ENCODE peak calls at places on chromosomes 1 and 21, in six cellular contexts. X is ovary, N is PC-3, G is left ventricle myocardium inferior, M is neuronal stem cell, P is body of pancreas. H is an unnamed sample. For H3K4me1, the result is how much of the 10 kb centered on the place peaks cover.

GRCh38 chr1:38046333-38046883 is at the start of gene POU3F1:
- DNase-seq in X (peak), N (no peak), G (no peak), M (no peak), P (no peak), H (no peak)

GRCh38 chr1:65505547-65506325 is 85.3 kb downstream of the LEPR start:
- DNase-seq in X (peak), N (no peak), G (no peak), M (no peak), P (no peak), H (no peak)

GRCh38 chr21:25855591-25855990 is 120.8 kb downstream of the GABPA start:
- DNase-seq in X (no peak), N (no peak), G (no peak), M (peak), P (no peak), H (no peak)

GRCh38 chr1:184283999-184284398 is 102.8 kb upstream of the C1orf21 start:
- DNase-seq in X (peak), N (no peak), G (peak), M (no peak), P (no peak), H (no peak)

GRCh38 chr1:241813768-241814270 is 34.2 kb upstream of the EXO1 start:
- DNase-seq in X (no peak), N (no peak), G (no peak), M (no peak), P (no peak), H (no peak)

GRCh38 chr1:206725053-206725963 is 40.6 kb downstream of the MAPKAPK2 start:
- DNase-seq in X (no peak), N (peak), G (no peak), M (peak), P (peak), H (peak)

GRCh38 chr1:65393345-65393744 is 27.1 kb upstream of the LEPR start:
- DNase-seq in X (no peak), N (peak), G (no peak), M (no peak), P (no peak), H (no peak)

GRCh38 chr1:62356257-62356835 is 37.1 kb upstream of the KANK4 start:
- DNase-seq in X (no peak), N (peak), G (no peak), M (no peak), P (no peak), H (no peak)

GRCh38 chr1:245500546-245500945 is 345.8 kb downstream of the KIF26B start:
- DNase-seq in X (no peak), N (peak), G (no peak), M (no peak), P (no peak), H (no peak)

GRCh38 chr1:24047101-24047459 is 64.9 kb downstream of the MYOM3 start:
- DNase-seq in X (no peak), N (peak), G (peak), M (no peak), P (no peak), H (no peak)

GRCh38 chr1:43276673-43277072 is 6.9 kb downstream of the TMEM125 start:
- DNase-seq in X (no peak), N (no peak), G (no peak), M (no peak), P (peak), H (no peak)
- H3K4me3 ChIP-seq in X (no peak), N (no peak), G (no peak), M (no peak), P (no peak), H (no peak)

GRCh38 chr1:208117410-208117809 is 126.8 kb downstream of the PLXNA2 start:
- DNase-seq in X (no peak), N (no peak), G (no peak), M (no peak), P (no peak), H (no peak)
- H3K4me1 ChIP-seq in X (under half), N (under half), G (under half), M (under half), P (under half), H (under half)

DNA sequence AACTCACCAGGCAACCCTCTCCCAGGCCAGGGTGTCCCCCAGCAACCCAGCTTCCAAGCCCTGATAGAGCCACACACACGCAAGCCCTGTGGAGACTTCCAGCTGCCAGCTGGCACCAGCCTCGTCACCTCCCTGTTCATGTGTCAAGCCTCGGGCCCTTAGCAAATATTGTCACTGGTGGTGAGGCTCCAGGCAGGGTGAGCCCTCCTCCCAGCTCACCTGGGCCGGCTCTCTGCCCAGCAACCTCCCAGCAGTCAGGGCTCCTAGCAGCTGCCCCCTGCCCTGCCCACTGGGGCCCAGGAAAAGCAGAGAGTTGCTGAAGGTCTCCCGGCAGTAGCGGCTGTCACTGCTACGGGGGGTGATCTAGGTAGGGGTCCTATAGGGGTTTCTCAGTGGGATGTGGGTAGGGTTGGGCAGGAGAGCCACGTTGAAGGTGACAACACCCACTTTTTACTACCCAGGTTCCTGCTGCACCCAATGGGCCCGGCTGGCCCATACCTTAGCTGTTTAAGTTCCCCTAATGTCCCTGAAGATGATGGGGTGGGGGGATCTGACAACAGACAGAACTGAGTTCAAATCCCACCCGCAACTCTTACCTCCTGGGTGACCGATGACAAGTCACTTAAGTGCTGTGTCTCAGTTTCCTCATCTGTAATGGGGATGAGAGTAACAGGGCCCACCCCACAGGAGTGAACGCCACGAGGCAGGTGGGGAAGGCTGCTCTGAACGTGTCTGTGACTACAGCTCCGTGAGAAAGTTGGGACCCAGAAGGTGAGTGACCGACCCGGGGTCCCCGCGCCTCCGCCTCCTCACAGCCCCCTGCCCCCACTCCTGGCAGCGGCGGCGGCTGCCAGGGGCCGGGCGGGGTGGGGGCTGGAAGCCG is 678 bp downstream of the TTC39A start:
- DNase-seq in X (no peak), N (peak), G (peak), M (no peak), P (peak), H (no peak)
- H3K4me3 ChIP-seq in X (no peak), N (peak), G (peak), M (peak), P (no peak), H (peak)

DNA sequence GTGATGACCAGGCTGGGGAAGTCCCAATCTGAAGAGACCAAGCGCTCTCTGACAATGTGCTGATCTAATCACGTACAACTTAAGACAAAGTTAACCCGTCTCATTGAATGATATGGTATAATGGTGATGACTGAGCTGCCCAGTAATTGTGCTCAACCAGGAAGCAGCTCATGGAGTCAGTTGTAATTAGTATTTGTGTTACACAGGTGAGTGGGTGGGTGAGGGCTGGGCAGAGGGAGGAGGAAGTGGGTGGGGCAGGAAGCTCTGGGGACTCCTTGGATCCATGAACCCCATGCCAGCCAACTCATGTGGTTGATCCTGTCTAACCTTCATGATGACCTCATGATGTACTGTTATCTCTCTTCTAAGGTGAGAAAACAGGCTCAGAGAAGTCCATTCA is 8.7 kb upstream of the ECE1 start:
- DNase-seq in X (no peak), N (no peak), G (no peak), M (no peak), P (no peak), H (no peak)
- H3K4me1 ChIP-seq in X (under half), N (under half), G (half or more), M (under half), P (half or more), H (under half)

GRCh38 chr1:160768295-160768657 is 27.7 kb upstream of the LY9 start:
- DNase-seq in X (no peak), N (peak), G (peak), M (no peak), P (no peak), H (no peak)
- H3K4me3 ChIP-seq in X (no peak), N (no peak), G (peak), M (no peak), P (no peak), H (no peak)

GRCh38 chr1:173478099-173478555 is 992 bp downstream of the PRDX6 start:
- DNase-seq in X (peak), N (peak), G (peak), M (no peak), P (peak), H (peak)

GRCh38 chr1:173475564-173476196 is 1.5 kb upstream of the PRDX6 start:
- DNase-seq in X (no peak), N (peak), G (no peak), M (no peak), P (no peak), H (peak)

GRCh38 chr1:173476197-173476663 is 905 bp upstream of the PRDX6 start:
- DNase-seq in X (no peak), N (peak), G (no peak), M (no peak), P (no peak), H (no peak)

GRCh38 chr1:173477286-173478098 is at the start of gene PRDX6:
- DNase-seq in X (no peak), N (peak), G (peak), M (peak), P (peak), H (peak)

GRCh38 chr1:173476664-173477285 is 360 bp upstream of the PRDX6 start:
- DNase-seq in X (peak), N (peak), G (peak), M (peak), P (peak), H (peak)
- H3K4me1 ChIP-seq in X (under half), N (half or more), G (half or more), M (under half), P (under half), H (under half)

DNA sequence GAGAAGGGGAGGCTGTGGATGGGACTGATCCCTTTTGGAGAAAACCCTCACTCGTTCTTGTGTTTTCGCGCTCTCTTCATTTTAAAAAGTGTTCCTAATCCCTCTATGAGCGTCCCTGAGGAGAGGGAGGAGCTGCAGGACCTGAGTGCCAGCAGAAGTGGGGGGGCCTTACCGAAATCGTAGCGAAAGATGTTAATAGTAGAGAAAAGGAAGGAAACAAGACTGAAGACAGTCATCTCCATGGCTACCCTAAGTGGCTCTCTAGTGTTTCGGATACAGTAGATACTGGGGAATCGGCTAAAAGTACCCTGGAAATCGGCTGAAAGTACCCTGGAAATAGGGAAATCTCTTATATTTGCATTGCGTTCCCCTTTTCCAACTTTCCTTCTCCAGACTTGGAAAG is 338 bp upstream of the DSTYK start:
- DNase-seq in X (no peak), N (no peak), G (no peak), M (no peak), P (no peak), H (no peak)
- H3K4me3 ChIP-seq in X (peak), N (peak), G (peak), M (peak), P (peak), H (peak)

DNA sequence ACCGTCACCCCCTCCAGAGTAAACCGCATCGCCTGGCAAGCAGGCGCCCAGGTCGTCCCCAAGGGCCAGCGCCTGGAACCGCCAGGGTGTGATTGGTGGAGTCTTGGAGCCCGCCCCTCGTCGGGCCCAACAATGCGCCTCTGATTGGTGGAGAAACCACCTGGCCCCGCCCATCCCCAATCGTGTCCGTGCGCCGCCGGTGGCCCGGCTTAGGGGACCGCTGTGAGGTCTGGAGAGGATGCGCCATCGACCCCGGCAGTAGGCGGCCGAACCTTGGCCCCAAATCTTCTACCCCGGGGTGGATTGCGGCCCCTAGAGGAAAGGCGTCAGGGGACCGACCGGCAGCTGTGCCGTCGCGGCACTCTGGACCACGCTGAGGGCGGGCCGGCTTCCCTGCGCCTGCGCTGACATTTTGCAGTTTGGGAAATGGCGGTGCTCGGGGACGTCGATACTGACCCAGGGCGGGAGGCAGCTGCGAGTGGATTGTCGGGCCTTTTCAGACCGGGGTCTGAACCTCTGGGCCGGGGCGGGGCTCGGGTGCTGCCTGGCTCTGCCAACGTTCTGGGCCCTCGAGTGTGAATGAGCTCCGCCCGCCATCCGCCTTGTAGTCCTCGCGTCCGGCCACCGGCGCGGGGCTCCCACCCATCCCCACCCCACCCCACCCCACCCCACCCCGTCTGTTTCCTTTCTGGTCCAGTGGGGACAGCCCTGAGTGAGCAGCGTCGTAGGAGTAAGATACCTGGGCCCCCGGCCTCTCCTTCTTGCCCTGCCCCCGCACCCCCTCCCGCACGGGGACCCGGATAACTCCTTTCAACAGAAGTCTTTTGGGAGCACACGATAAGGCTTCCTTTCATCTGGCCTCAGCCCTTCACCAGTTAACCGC is 34.2 kb downstream of the SLC2A1 start:
- DNase-seq in X (peak), N (peak), G (peak), M (peak), P (peak), H (no peak)
- H3K4me1 ChIP-seq in X (under half), N (under half), G (under half), M (under half), P (under half), H (under half)